ENCODE peak calls at places on chromosome 7, in seven cellular contexts. One of them, this sample, is unnamed.

GRCh38 chr7:55420535-55420934 is 55.4 kb downstream of the LANCL2 start:
- DNase-seq in T-helper 9 cell: no peak
- DNase-seq in activated T-cell treated with anti-CD3 and anti-CD28 coated beads for 48 hours: no peak
- DNase-seq in neuronal stem cell: no peak
- DNase-seq in CD4-positive, alpha-beta T cell: no peak
- DNase-seq in stromal cell of bone marrow: no peak
- DNase-seq in activated CD4-positive, alpha-beta T cell treated with anti-CD3 and anti-CD28 coated beads for 48 hours: no peak
- DNase-seq in this sample: no peak

GRCh38 chr7:29336851-29337627 is 142.5 kb downstream of the CHN2 start:
- DNase-seq in CD4-positive, alpha-beta T cell: no peak
- DNase-seq in neuronal stem cell: no peak
- DNase-seq in activated T-cell treated with anti-CD3 and anti-CD28 coated beads for 48 hours: no peak
- DNase-seq in stromal cell of bone marrow: no peak
- DNase-seq in T-helper 9 cell: no peak
- DNase-seq in activated CD4-positive, alpha-beta T cell treated with anti-CD3 and anti-CD28 coated beads for 48 hours: no peak
- DNase-seq in this sample: no peak

GRCh38 chr7:16114633-16115032 is 306.7 kb downstream of the CRPPA start:
- DNase-seq in stromal cell of bone marrow: peak
- DNase-seq in activated T-cell treated with anti-CD3 and anti-CD28 coated beads for 48 hours: no peak
- DNase-seq in neuronal stem cell: no peak
- DNase-seq in CD4-positive, alpha-beta T cell: no peak
- DNase-seq in T-helper 9 cell: no peak
- DNase-seq in activated CD4-positive, alpha-beta T cell treated with anti-CD3 and anti-CD28 coated beads for 48 hours: no peak
- DNase-seq in this sample: no peak

GRCh38 chr7:154744226-154744860 is 258.6 kb downstream of the PAXIP1 start:
- DNase-seq in activated T-cell treated with anti-CD3 and anti-CD28 coated beads for 48 hours: peak
- DNase-seq in CD4-positive, alpha-beta T cell: no peak
- DNase-seq in neuronal stem cell: peak
- DNase-seq in activated CD4-positive, alpha-beta T cell treated with anti-CD3 and anti-CD28 coated beads for 48 hours: peak
- DNase-seq in T-helper 9 cell: no peak
- DNase-seq in stromal cell of bone marrow: no peak
- DNase-seq in this sample: peak

GRCh38 chr7:99679400-99680191 is at the start of gene CYP3A5:
- DNase-seq in stromal cell of bone marrow: peak
- DNase-seq in T-helper 9 cell: no peak
- DNase-seq in activated T-cell treated with anti-CD3 and anti-CD28 coated beads for 48 hours: no peak
- DNase-seq in CD4-positive, alpha-beta T cell: no peak
- DNase-seq in neuronal stem cell: no peak
- DNase-seq in activated CD4-positive, alpha-beta T cell treated with anti-CD3 and anti-CD28 coated beads for 48 hours: no peak
- DNase-seq in this sample: no peak

GRCh38 chr7:116449441-116449840 is 50.1 kb upstream of the CAV2 start:
- DNase-seq in CD4-positive, alpha-beta T cell: no peak
- DNase-seq in stromal cell of bone marrow: no peak
- DNase-seq in neuronal stem cell: no peak
- DNase-seq in activated CD4-positive, alpha-beta T cell treated with anti-CD3 and anti-CD28 coated beads for 48 hours: no peak
- DNase-seq in activated T-cell treated with anti-CD3 and anti-CD28 coated beads for 48 hours: no peak
- DNase-seq in T-helper 9 cell: no peak
- DNase-seq in this sample: no peak

GRCh38 chr7:119711104-119711503 is 561.9 kb upstream of the KCND2 start:
- DNase-seq in neuronal stem cell: no peak
- DNase-seq in activated T-cell treated with anti-CD3 and anti-CD28 coated beads for 48 hours: no peak
- DNase-seq in activated CD4-positive, alpha-beta T cell treated with anti-CD3 and anti-CD28 coated beads for 48 hours: no peak
- DNase-seq in stromal cell of bone marrow: no peak
- DNase-seq in CD4-positive, alpha-beta T cell: no peak
- DNase-seq in T-helper 9 cell: no peak
- DNase-seq in this sample: no peak

GRCh38 chr7:75663302-75663907 is 75.3 kb downstream of the HIP1 start:
- DNase-seq in activated T-cell treated with anti-CD3 and anti-CD28 coated beads for 48 hours: no peak
- DNase-seq in stromal cell of bone marrow: no peak
- DNase-seq in T-helper 9 cell: no peak
- DNase-seq in activated CD4-positive, alpha-beta T cell treated with anti-CD3 and anti-CD28 coated beads for 48 hours: no peak
- DNase-seq in CD4-positive, alpha-beta T cell: no peak
- DNase-seq in neuronal stem cell: no peak
- DNase-seq in this sample: no peak

GRCh38 chr7:135980665-135981180 is 3.6 kb upstream of the MTPN start:
- DNase-seq in neuronal stem cell: no peak
- DNase-seq in CD4-positive, alpha-beta T cell: peak
- DNase-seq in activated CD4-positive, alpha-beta T cell treated with anti-CD3 and anti-CD28 coated beads for 48 hours: peak
- DNase-seq in activated T-cell treated with anti-CD3 and anti-CD28 coated beads for 48 hours: peak
- DNase-seq in T-helper 9 cell: peak
- DNase-seq in stromal cell of bone marrow: no peak
- DNase-seq in this sample: no peak

GRCh38 chr7:129907122-129907741 is 45.5 kb downstream of the UBE2H start:
- DNase-seq in activated CD4-positive, alpha-beta T cell treated with anti-CD3 and anti-CD28 coated beads for 48 hours: no peak
- DNase-seq in stromal cell of bone marrow: no peak
- DNase-seq in T-helper 9 cell: no peak
- DNase-seq in neuronal stem cell: no peak
- DNase-seq in CD4-positive, alpha-beta T cell: no peak
- DNase-seq in activated T-cell treated with anti-CD3 and anti-CD28 coated beads for 48 hours: no peak
- DNase-seq in this sample: no peak

GRCh38 chr7:3404490-3404889 is 103.4 kb downstream of the SDK1 start:
- DNase-seq in activated CD4-positive, alpha-beta T cell treated with anti-CD3 and anti-CD28 coated beads for 48 hours: no peak
- DNase-seq in CD4-positive, alpha-beta T cell: no peak
- DNase-seq in neuronal stem cell: no peak
- DNase-seq in T-helper 9 cell: no peak
- DNase-seq in stromal cell of bone marrow: peak
- DNase-seq in activated T-cell treated with anti-CD3 and anti-CD28 coated beads for 48 hours: no peak
- DNase-seq in this sample: no peak

GRCh38 chr7:126401918-126402317 is 850.8 kb downstream of the GRM8 start:
- DNase-seq in T-helper 9 cell: no peak
- DNase-seq in CD4-positive, alpha-beta T cell: no peak
- DNase-seq in stromal cell of bone marrow: no peak
- DNase-seq in activated CD4-positive, alpha-beta T cell treated with anti-CD3 and anti-CD28 coated beads for 48 hours: no peak
- DNase-seq in neuronal stem cell: no peak
- DNase-seq in activated T-cell treated with anti-CD3 and anti-CD28 coated beads for 48 hours: no peak
- DNase-seq in this sample: no peak

GRCh38 chr7:28155019-28155660 is 25.5 kb downstream of the JAZF1 start:
- DNase-seq in activated T-cell treated with anti-CD3 and anti-CD28 coated beads for 48 hours: no peak
- DNase-seq in stromal cell of bone marrow: no peak
- DNase-seq in CD4-positive, alpha-beta T cell: no peak
- DNase-seq in neuronal stem cell: no peak
- DNase-seq in activated CD4-positive, alpha-beta T cell treated with anti-CD3 and anti-CD28 coated beads for 48 hours: no peak
- DNase-seq in T-helper 9 cell: no peak
- DNase-seq in this sample: no peak

GRCh38 chr7:159091041-159091440 is 53.6 kb downstream of the VIPR2 start:
- DNase-seq in activated CD4-positive, alpha-beta T cell treated with anti-CD3 and anti-CD28 coated beads for 48 hours: no peak
- DNase-seq in neuronal stem cell: no peak
- DNase-seq in stromal cell of bone marrow: no peak
- DNase-seq in activated T-cell treated with anti-CD3 and anti-CD28 coated beads for 48 hours: no peak
- DNase-seq in T-helper 9 cell: no peak
- DNase-seq in CD4-positive, alpha-beta T cell: no peak
- DNase-seq in this sample: no peak

GRCh38 chr7:117630501-117630900 is 150.7 kb downstream of the CFTR start:
- DNase-seq in neuronal stem cell: no peak
- DNase-seq in CD4-positive, alpha-beta T cell: no peak
- DNase-seq in stromal cell of bone marrow: no peak
- DNase-seq in T-helper 9 cell: no peak
- DNase-seq in activated CD4-positive, alpha-beta T cell treated with anti-CD3 and anti-CD28 coated beads for 48 hours: no peak
- DNase-seq in activated T-cell treated with anti-CD3 and anti-CD28 coated beads for 48 hours: no peak
- DNase-seq in this sample: no peak

GRCh38 chr7:122944682-122945303 is 50.7 kb downstream of the TAS2R16 start:
- DNase-seq in stromal cell of bone marrow: no peak
- DNase-seq in activated T-cell treated with anti-CD3 and anti-CD28 coated beads for 48 hours: no peak
- DNase-seq in T-helper 9 cell: no peak
- DNase-seq in activated CD4-positive, alpha-beta T cell treated with anti-CD3 and anti-CD28 coated beads for 48 hours: no peak
- DNase-seq in neuronal stem cell: no peak
- DNase-seq in CD4-positive, alpha-beta T cell: no peak
- DNase-seq in this sample: no peak

GRCh38 chr7:90666186-90666585 is 70.1 kb downstream of the CDK14 start:
- DNase-seq in CD4-positive, alpha-beta T cell: no peak
- DNase-seq in activated CD4-positive, alpha-beta T cell treated with anti-CD3 and anti-CD28 coated beads for 48 hours: no peak
- DNase-seq in neuronal stem cell: no peak
- DNase-seq in T-helper 9 cell: no peak
- DNase-seq in activated T-cell treated with anti-CD3 and anti-CD28 coated beads for 48 hours: no peak
- DNase-seq in stromal cell of bone marrow: no peak
- DNase-seq in this sample: no peak

GRCh38 chr7:19114591-19114855 is 2.9 kb downstream of the TWIST1 start:
- DNase-seq in stromal cell of bone marrow: no peak
- DNase-seq in T-helper 9 cell: no peak
- DNase-seq in CD4-positive, alpha-beta T cell: no peak
- DNase-seq in activated T-cell treated with anti-CD3 and anti-CD28 coated beads for 48 hours: no peak
- DNase-seq in neuronal stem cell: no peak
- DNase-seq in activated CD4-positive, alpha-beta T cell treated with anti-CD3 and anti-CD28 coated beads for 48 hours: no peak
- DNase-seq in this sample: no peak

GRCh38 chr7:1197997-1198632 is 34.6 kb upstream of the UNCX start:
- DNase-seq in neuronal stem cell: no peak
- DNase-seq in CD4-positive, alpha-beta T cell: no peak
- DNase-seq in activated CD4-positive, alpha-beta T cell treated with anti-CD3 and anti-CD28 coated beads for 48 hours: no peak
- DNase-seq in T-helper 9 cell: no peak
- DNase-seq in activated T-cell treated with anti-CD3 and anti-CD28 coated beads for 48 hours: no peak
- DNase-seq in stromal cell of bone marrow: no peak
- DNase-seq in this sample: peak

GRCh38 chr7:108805808-108806397 is 236.2 kb downstream of the DNAJB9 start:
- DNase-seq in activated T-cell treated with anti-CD3 and anti-CD28 coated beads for 48 hours: no peak
- DNase-seq in activated CD4-positive, alpha-beta T cell treated with anti-CD3 and anti-CD28 coated beads for 48 hours: no peak
- DNase-seq in stromal cell of bone marrow: peak
- DNase-seq in neuronal stem cell: no peak
- DNase-seq in CD4-positive, alpha-beta T cell: no peak
- DNase-seq in T-helper 9 cell: no peak
- DNase-seq in this sample: peak

This sample was measured in D341Med.